ENCODE peak calls at places on chromosomes 11 and 22, in ten cellular contexts. H, F, E, C, J, R, P, Q, N and M are unnamed samples.

GRCh38 chr11:62923634-62924411 is 2.7 kb upstream of the CHRM1 start:
- DNase-seq in H (no peak), F (no peak), E (no peak), C (no peak), J (no peak), R (no peak), P (peak), Q (no peak), N (no peak), M (peak)

GRCh38 chr11:120182790-120183491 is 27.9 kb upstream of the OAF start:
- DNase-seq in H (peak), F (no peak), E (peak), C (peak), J (peak), R (no peak), P (no peak), Q (no peak), N (peak), M (no peak)

GRCh38 chr11:46554205-46555162 is 39.3 kb downstream of the AMBRA1 start:
- DNase-seq in H (no peak), F (peak), E (no peak), C (no peak), J (no peak), R (peak), P (no peak), Q (no peak), N (no peak), M (no peak)

GRCh38 chr22:17896552-17896951 is 122.3 kb upstream of the BID start:
- DNase-seq in H (no peak), F (no peak), E (peak), C (no peak), J (peak), R (peak), P (no peak), Q (peak), N (no peak), M (no peak)

GRCh38 chr11:66288138-66288865 is 641 bp downstream of the YIF1A start:
- DNase-seq in H (no peak), F (peak), E (peak), C (peak), J (peak), R (peak), P (no peak), Q (no peak), N (no peak), M (no peak)

GRCh38 chr11:25981998-25982397 is 349.9 kb upstream of the ANO3 start:
- DNase-seq in H (no peak), F (peak), E (no peak), C (peak), J (peak), R (peak), P (no peak), Q (peak), N (no peak), M (no peak)

GRCh38 chr11:79430280-79430679 is 10.6 kb downstream of the TENM4 start:
- DNase-seq in H (no peak), F (no peak), E (no peak), C (no peak), J (no peak), R (no peak), P (no peak), Q (no peak), N (no peak), M (no peak)

GRCh38 chr11:132496341-132496740 is 1036.0 kb downstream of the OPCML start:
- DNase-seq in H (no peak), F (peak), E (no peak), C (peak), J (no peak), R (peak), P (no peak), Q (no peak), N (no peak), M (peak)

GRCh38 chr22:40346178-40347064 is at the start of gene ADSL:
- DNase-seq in H (peak), F (peak), E (peak), C (peak), J (peak), R (peak), P (peak), Q (peak), N (peak), M (peak)

GRCh38 chr22:39820266-39820665 is 73.3 kb downstream of the ENTHD1 start:
- DNase-seq in H (no peak), F (peak), E (no peak), C (no peak), J (no peak), R (peak), P (no peak), Q (no peak), N (peak), M (no peak)

GRCh38 chr11:76977791-76978190 is 56.4 kb upstream of the B3GNT6 start:
- DNase-seq in H (no peak), F (no peak), E (no peak), C (no peak), J (no peak), R (no peak), P (no peak), Q (no peak), N (no peak), M (no peak)

GRCh38 chr22:19769393-19769715 is 8.8 kb downstream of the TBX1 start:
- DNase-seq in H (no peak), F (no peak), E (no peak), C (no peak), J (no peak), R (no peak), P (no peak), Q (no peak), N (no peak), M (no peak)

GRCh38 chr11:129248618-129249017 is 56.5 kb upstream of the ARHGAP32 start:
- DNase-seq in H (no peak), F (peak), E (no peak), C (no peak), J (no peak), R (peak), P (no peak), Q (no peak), N (no peak), M (no peak)

GRCh38 chr22:36197065-36197440 is 4.6 kb downstream of the APOL4 start:
- DNase-seq in H (no peak), F (peak), E (peak), C (no peak), J (peak), R (no peak), P (no peak), Q (no peak), N (no peak), M (peak)

GRCh38 chr11:86249307-86250098 is 5.0 kb downstream of the EED start:
- DNase-seq in H (no peak), F (no peak), E (no peak), C (no peak), J (no peak), R (no peak), P (no peak), Q (no peak), N (no peak), M (no peak)

GRCh38 chr22:42932857-42933782 is 76.0 kb upstream of the ARFGAP3 start:
- DNase-seq in H (no peak), F (no peak), E (no peak), C (no peak), J (no peak), R (no peak), P (peak), Q (no peak), N (no peak), M (no peak)

GRCh38 chr22:43537019-43537585 is 125.3 kb downstream of the MPPED1 start:
- DNase-seq in H (no peak), F (no peak), E (no peak), C (no peak), J (no peak), R (no peak), P (no peak), Q (peak), N (no peak), M (no peak)

GRCh38 chr11:101045415-101045814 is 84.2 kb downstream of the PGR start:
- DNase-seq in H (no peak), F (no peak), E (no peak), C (no peak), J (no peak), R (no peak), P (no peak), Q (no peak), N (no peak), M (no peak)

GRCh38 chr11:10623797-10624761 is 55.6 kb upstream of the LYVE1 start:
- DNase-seq in H (no peak), F (peak), E (no peak), C (peak), J (peak), R (peak), P (no peak), Q (no peak), N (no peak), M (peak)

GRCh38 chr11:12276831-12277475 is 100.4 kb upstream of the PARVA start:
- DNase-seq in H (no peak), F (no peak), E (no peak), C (no peak), J (no peak), R (no peak), P (no peak), Q (no peak), N (no peak), M (peak)